ENCODE peak calls at places on chromosomes 12 and 14, in nine cellular contexts. B is Peyer's patch, N is sigmoid colon, R is WERI-Rb-1, O is prostate gland, S is heart right ventricle, X is SK-N-SH, I is IMR-90, G is foreskin keratinocyte. K is an unnamed sample. For H3K27me3, the result is how much of the 10 kb centered on the place peaks cover.

GRCh38 chr12:93778306-93778705 is 101.1 kb downstream of the CRADD start:
- DNase-seq in B (no peak), N (peak), R (no peak), O (peak), S (peak), X (no peak), I (peak), G (no peak), K (peak)

GRCh38 chr12:46874642-46875041 is 48.8 kb upstream of the SLC38A4 start:
- DNase-seq in B (no peak), N (no peak), R (no peak), O (no peak), S (no peak), X (no peak), I (peak), G (no peak), K (no peak)

GRCh38 chr14:96260341-96260821 is 4.4 kb downstream of the BDKRB1 start:
- DNase-seq in B (no peak), N (peak), R (no peak), O (no peak), S (no peak), X (no peak), I (peak), G (no peak), K (peak)

GRCh38 chr12:82413994-82414393 is 55.7 kb downstream of the METTL25 start:
- DNase-seq in B (no peak), N (no peak), R (no peak), O (no peak), S (no peak), X (no peak), I (peak), G (no peak), K (no peak)

GRCh38 chr12:116969615-116970575 is 59.1 kb downstream of the FBXW8 start:
- DNase-seq in B (no peak), N (peak), R (peak), O (no peak), S (peak), X (peak), I (no peak), G (no peak), K (peak)

GRCh38 chr14:59175404-59175803 is 13.1 kb upstream of the DAAM1 start:
- DNase-seq in B (no peak), N (no peak), R (no peak), O (no peak), S (no peak), X (no peak), I (no peak), G (no peak), K (no peak)

GRCh38 chr14:22583994-22584393 is 5.0 kb downstream of the DAD1 start:
- DNase-seq in B (no peak), N (no peak), R (no peak), O (no peak), S (no peak), X (no peak), I (no peak), G (no peak), K (no peak)

GRCh38 chr12:125528300-125528699 is 463.1 kb downstream of the AACS start:
- DNase-seq in B (no peak), N (no peak), R (no peak), O (no peak), S (no peak), X (no peak), I (no peak), G (no peak), K (no peak)

GRCh38 chr12:132904718-132905328 is 17.4 kb upstream of the CHFR start:
- DNase-seq in B (peak), N (peak), R (peak), O (peak), S (peak), X (peak), I (no peak), G (no peak), K (peak)

GRCh38 chr14:35808076-35808657 is 928 bp downstream of the RALGAPA1 start:
- DNase-seq in B (no peak), N (no peak), R (peak), O (peak), S (no peak), X (no peak), I (no peak), G (no peak), K (no peak)

GRCh38 chr12:115185529-115185928 is 501.6 kb upstream of the TBX3 start:
- DNase-seq in B (no peak), N (no peak), R (no peak), O (no peak), S (peak), X (no peak), I (peak), G (no peak), K (no peak)

GRCh38 chr12:62720661-62721330 is 214.2 kb downstream of the PPM1H start:
- DNase-seq in B (no peak), N (no peak), R (peak), O (no peak), S (peak), X (no peak), I (peak), G (no peak), K (peak)

GRCh38 chr12:132360906-132361777 is 31.8 kb upstream of the GALNT9 start:
- DNase-seq in B (peak), N (peak), R (no peak), O (no peak), S (no peak), X (no peak), I (no peak), G (no peak), K (no peak)

GRCh38 chr12:32877670-32878459 is 18.7 kb downstream of the PKP2 start:
- DNase-seq in B (no peak), N (no peak), R (peak), O (peak), S (peak), X (peak), I (no peak), G (no peak), K (peak)

GRCh38 chr14:35438910-35439713 is 34.6 kb upstream of the NFKBIA start:
- DNase-seq in B (no peak), N (no peak), R (no peak), O (no peak), S (no peak), X (peak), I (no peak), G (no peak), K (peak)

GRCh38 chr12:69007166-69007857 is 74.3 kb upstream of the CPM start:
- DNase-seq in B (no peak), N (no peak), R (no peak), O (peak), S (no peak), X (no peak), I (peak), G (peak), K (peak)
- H3K27ac ChIP-seq in B (peak), N (peak), R (no peak), O (no peak), S (no peak), X (peak), I (peak), G (peak), K (peak)

GRCh38 chr14:52071675-52072074 is 2.8 kb upstream of the NID2 start:
- DNase-seq in B (no peak), N (no peak), R (no peak), O (no peak), S (no peak), X (no peak), I (peak), G (no peak), K (peak)
- H3K27me3 ChIP-seq in B (under half), N (under half), R (under half), O (under half), S (under half), X (under half), I (under half), G (under half), K (under half)

GRCh38 chr12:113297621-113298471 is 37.1 kb downstream of the SLC8B1 start:
- DNase-seq in B (no peak), N (no peak), R (no peak), O (no peak), S (no peak), X (no peak), I (no peak), G (no peak), K (no peak)
- H3K27ac ChIP-seq in B (no peak), N (peak), R (no peak), O (no peak), S (peak), X (no peak), I (no peak), G (no peak), K (no peak)

DNA sequence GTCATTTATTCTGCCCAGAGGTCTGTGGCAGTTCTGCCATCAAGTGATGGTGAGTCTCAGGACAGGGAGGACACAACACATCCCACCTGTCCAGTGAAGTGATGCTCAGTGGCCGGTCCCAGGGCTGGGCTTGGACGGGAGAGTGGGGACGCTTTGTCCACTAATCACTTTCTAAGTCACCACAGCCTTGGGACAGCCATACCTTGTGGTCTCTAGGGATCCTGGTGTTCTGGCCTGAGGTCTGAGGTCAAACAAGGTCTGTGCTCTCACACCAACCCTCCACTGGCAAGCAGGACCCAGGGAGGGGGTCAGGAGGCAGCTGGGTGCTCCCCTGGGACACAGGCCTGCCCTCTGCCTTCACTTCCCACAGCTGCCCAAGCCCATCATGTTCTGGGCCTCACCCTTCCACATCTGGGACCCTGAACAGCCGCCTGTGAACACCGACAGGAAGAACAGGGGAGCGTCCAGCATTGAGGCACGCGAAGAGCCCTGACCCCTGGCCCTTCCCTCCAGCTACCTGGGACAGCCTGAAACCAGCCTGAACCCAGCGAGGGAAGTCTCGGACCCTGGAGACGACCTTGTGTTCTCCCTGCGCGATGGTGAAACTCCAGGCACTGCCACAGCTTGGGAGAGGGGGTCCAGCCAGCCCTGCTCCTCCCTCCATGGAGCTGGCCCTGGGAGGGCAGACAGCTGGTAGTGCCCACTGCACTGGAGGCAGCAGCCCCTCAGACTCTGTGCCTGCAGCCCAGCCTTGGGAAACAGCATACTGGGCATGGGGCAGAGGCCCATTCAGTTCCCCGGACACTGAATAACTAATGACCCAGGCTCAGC is 19.7 kb upstream of the GPR132 start:
- DNase-seq in B (peak), N (peak), R (no peak), O (no peak), S (no peak), X (no peak), I (no peak), G (no peak), K (no peak)
- H3K27me3 ChIP-seq in B (under half), N (under half), R (under half), O (under half), S (under half), X (under half), I (under half), G (under half), K (under half)

GRCh38 chr14:92567173-92567725 is 53.7 kb downstream of the RIN3 start:
- DNase-seq in B (no peak), N (no peak), R (no peak), O (no peak), S (no peak), X (no peak), I (no peak), G (no peak), K (no peak)

GRCh38 chr14:92564361-92565039 is 50.9 kb downstream of the RIN3 start:
- DNase-seq in B (no peak), N (no peak), R (peak), O (no peak), S (no peak), X (no peak), I (no peak), G (no peak), K (no peak)

GRCh38 chr14:92563359-92563758 is 49.8 kb downstream of the RIN3 start:
- DNase-seq in B (no peak), N (no peak), R (no peak), O (no peak), S (no peak), X (no peak), I (peak), G (no peak), K (no peak)

GRCh38 chr14:92565718-92566115 is 52.1 kb downstream of the RIN3 start:
- DNase-seq in B (no peak), N (no peak), R (no peak), O (no peak), S (no peak), X (no peak), I (no peak), G (peak), K (no peak)

DNA sequence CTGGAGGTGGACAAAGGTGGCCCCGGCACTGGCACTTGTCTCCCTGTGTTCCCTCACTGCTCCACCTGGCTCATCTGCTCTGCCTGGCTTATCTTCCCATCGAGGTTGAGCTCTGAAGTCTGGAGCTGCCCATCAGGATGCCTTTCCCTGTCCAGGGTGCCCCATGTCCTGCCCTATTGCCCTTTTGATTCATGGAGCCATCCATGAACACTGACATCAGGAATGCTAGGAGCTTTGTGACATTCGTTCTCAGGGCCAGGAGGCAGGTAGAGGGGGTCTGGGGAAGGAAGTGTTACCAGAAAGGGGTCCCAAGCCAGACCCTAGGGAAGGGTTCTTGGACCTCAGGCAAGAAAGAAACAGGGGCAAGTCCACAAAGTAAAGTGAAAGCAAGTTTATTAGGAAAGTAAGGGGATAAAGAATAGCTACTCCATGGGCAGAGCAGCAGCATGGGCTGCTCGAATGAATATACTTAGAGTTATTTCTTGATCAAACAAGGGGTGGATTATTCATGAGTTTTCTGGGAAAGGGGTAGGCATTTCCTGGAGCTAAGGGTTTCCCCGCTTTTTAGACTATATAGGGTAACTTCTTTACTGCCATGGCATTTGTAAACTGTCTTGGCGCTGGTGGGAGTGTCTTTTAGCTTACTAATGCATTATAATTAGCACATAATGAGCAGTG is 51.6 kb downstream of the RIN3 start:
- DNase-seq in B (no peak), N (no peak), R (no peak), O (no peak), S (no peak), X (no peak), I (no peak), G (no peak), K (no peak)
- H3K27ac ChIP-seq in B (no peak), N (no peak), R (peak), O (no peak), S (no peak), X (no peak), I (peak), G (no peak), K (no peak)

GRCh38 chr12:106901276-106901675 is 54.4 kb upstream of the TMEM263 start:
- DNase-seq in B (no peak), N (no peak), R (no peak), O (no peak), S (no peak), X (no peak), I (peak), G (no peak), K (no peak)
- H3K27me3 ChIP-seq in B (under half), N (under half), R (under half), O (under half), S (under half), X (under half), I (under half), G (under half), K (under half)

GRCh38 chr14:55699131-55700057 is 119.4 kb downstream of the KTN1 start:
- DNase-seq in B (no peak), N (no peak), R (no peak), O (no peak), S (no peak), X (no peak), I (peak), G (peak), K (peak)

GRCh38 chr14:55701638-55702037 is 121.6 kb downstream of the KTN1 start:
- DNase-seq in B (no peak), N (no peak), R (no peak), O (no peak), S (no peak), X (no peak), I (peak), G (peak), K (no peak)

GRCh38 chr14:55702501-55702900 is 122.5 kb downstream of the KTN1 start:
- DNase-seq in B (no peak), N (no peak), R (no peak), O (no peak), S (no peak), X (no peak), I (no peak), G (no peak), K (no peak)

GRCh38 chr14:55698051-55698450 is 118.0 kb downstream of the KTN1 start:
- DNase-seq in B (peak), N (no peak), R (peak), O (no peak), S (no peak), X (no peak), I (no peak), G (no peak), K (no peak)

GRCh38 chr14:55697358-55697985 is 117.5 kb downstream of the KTN1 start:
- DNase-seq in B (peak), N (no peak), R (no peak), O (no peak), S (no peak), X (no peak), I (no peak), G (no peak), K (peak)
- H3K27ac ChIP-seq in B (peak), N (no peak), R (no peak), O (no peak), S (no peak), X (no peak), I (no peak), G (no peak), K (no peak)

GRCh38 chr12:111251787-111252186 is 117.1 kb downstream of the PHETA1 start:
- DNase-seq in B (no peak), N (no peak), R (no peak), O (no peak), S (no peak), X (no peak), I (no peak), G (no peak), K (no peak)
- H3K27me3 ChIP-seq in B (under half), N (under half), R (under half), O (under half), S (under half), X (under half), I (under half), G (under half), K (under half)

GRCh38 chr14:101796479-101796878 is 35.0 kb downstream of the PPP2R5C start:
- DNase-seq in B (no peak), N (no peak), R (peak), O (no peak), S (no peak), X (no peak), I (no peak), G (no peak), K (no peak)
- H3K27ac ChIP-seq in B (no peak), N (peak), R (no peak), O (no peak), S (peak), X (no peak), I (no peak), G (no peak), K (no peak)